ENCODE peak calls at places on chromosomes 12 and 14, in four cellular contexts. H, F, P and Q are unnamed samples.

GRCh38 chr14:36981832-36982528 is 190.4 kb downstream of the SLC25A21 start:
- DNase-seq in F (no peak), P (no peak), H (no peak), Q (no peak)

GRCh38 chr12:106348411-106348810 is 9.1 kb upstream of the POLR3B start:
- DNase-seq in P (no peak), H (no peak), F (no peak), Q (no peak)

GRCh38 chr12:43104524-43104923 is 447.5 kb downstream of the ADAMTS20 start:
- DNase-seq in F (no peak), H (no peak), P (no peak), Q (no peak)

GRCh38 chr12:126616441-126616840 is 1551.2 kb downstream of the AACS start:
- DNase-seq in H (no peak), F (no peak), P (no peak), Q (no peak)

GRCh38 chr12:89225401-89225800 is 126.9 kb downstream of the DUSP6 start:
- DNase-seq in F (no peak), H (no peak), P (no peak), Q (no peak)

GRCh38 chr14:93655078-93655750 is 133.1 kb downstream of the PRIMA1 start:
- DNase-seq in F (peak), P (peak), H (peak), Q (peak)

GRCh38 chr12:76777765-76778216 is 13.9 kb downstream of the ZDHHC17 start:
- DNase-seq in F (no peak), P (no peak), H (peak), Q (peak)

GRCh38 chr12:76398106-76398505 is 49.9 kb upstream of the BBS10 start:
- DNase-seq in H (no peak), P (no peak), F (no peak), Q (no peak)

GRCh38 chr14:36451346-36452065 is 68.5 kb downstream of the NKX2-1 start:
- DNase-seq in H (no peak), F (no peak), P (no peak), Q (no peak)

GRCh38 chr12:1920971-1921370 is 2.5 kb upstream of the CACNA2D4 start:
- DNase-seq in F (no peak), H (peak), P (peak), Q (no peak)

GRCh38 chr12:121657305-121658008 is 12.0 kb downstream of the MORN3 start:
- DNase-seq in P (no peak), F (no peak), H (no peak), Q (no peak)

GRCh38 chr14:63672417-63673180 is 30.9 kb upstream of the WDR89 start:
- DNase-seq in P (no peak), H (no peak), F (no peak), Q (peak)

GRCh38 chr12:116628989-116629388 is 69.8 kb downstream of the MAP1LC3B2 start:
- DNase-seq in F (no peak), P (no peak), H (no peak), Q (no peak)

GRCh38 chr12:1912580-1913376 is 5.7 kb downstream of the CACNA2D4 start:
- DNase-seq in H (peak), F (no peak), P (peak), Q (no peak)

GRCh38 chr12:29893002-29893401 is 109.3 kb upstream of the TMTC1 start:
- DNase-seq in P (no peak), F (no peak), H (no peak), Q (no peak)

GRCh38 chr12:19234991-19235876 is 105.7 kb downstream of the PLEKHA5 start:
- DNase-seq in H (no peak), P (no peak), F (peak), Q (no peak)

GRCh38 chr14:63659726-63660125 is 18.1 kb upstream of the WDR89 start:
- DNase-seq in H (no peak), P (no peak), F (peak), Q (no peak)

GRCh38 chr12:88579941-88580871 is at the start of gene KITLG:
- DNase-seq in P (peak), H (peak), F (peak), Q (no peak)

GRCh38 chr12:15278816-15279658 is 43.3 kb upstream of the PTPRO start:
- DNase-seq in H (no peak), P (peak), F (no peak), Q (no peak)

GRCh38 chr14:23364164-23364571 is 804 bp downstream of the EFS start:
- DNase-seq in H (no peak), F (no peak), P (peak), Q (no peak)

GRCh38 chr12:93042684-93043083 is 113.6 kb upstream of the EEA1 start:
- DNase-seq in P (no peak), H (no peak), F (no peak), Q (no peak)

DNA sequence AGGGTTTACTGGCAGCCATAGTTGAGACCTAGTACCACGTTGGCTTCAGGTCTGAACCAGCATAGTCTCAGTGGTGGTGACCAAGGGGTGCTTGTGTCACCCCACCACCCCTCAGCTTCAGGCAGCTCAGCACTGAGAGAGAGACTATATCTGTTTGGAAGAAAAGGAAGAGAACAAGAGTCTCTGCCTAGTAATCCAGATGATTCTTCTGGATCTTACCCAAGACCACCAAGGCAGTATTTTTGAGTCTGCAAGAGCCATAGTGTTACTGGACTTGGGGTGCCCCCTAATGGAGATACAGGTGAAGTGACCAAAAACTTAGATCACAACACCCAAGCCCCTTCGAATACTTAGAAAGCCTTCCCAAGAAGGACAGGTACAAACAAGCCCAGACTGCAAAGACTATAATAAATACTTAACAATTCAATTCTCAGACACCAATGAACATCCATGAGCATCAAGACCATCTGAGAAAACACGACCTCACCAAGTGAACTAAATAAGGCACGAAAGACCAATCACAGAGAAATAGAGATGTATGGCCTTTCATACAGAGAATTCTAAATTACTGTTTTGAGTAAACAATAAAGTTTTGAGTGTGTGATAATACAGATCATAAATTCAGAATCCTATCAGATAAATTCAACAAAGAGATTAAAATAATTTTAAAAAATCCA is 107.0 kb downstream of the HELB start:
- DNase-seq in P (peak), F (peak), H (peak), Q (no peak)
- TF ChIP-seq NFIC in P (no peak), F (no peak), H (no peak), Q (no peak)

DNA sequence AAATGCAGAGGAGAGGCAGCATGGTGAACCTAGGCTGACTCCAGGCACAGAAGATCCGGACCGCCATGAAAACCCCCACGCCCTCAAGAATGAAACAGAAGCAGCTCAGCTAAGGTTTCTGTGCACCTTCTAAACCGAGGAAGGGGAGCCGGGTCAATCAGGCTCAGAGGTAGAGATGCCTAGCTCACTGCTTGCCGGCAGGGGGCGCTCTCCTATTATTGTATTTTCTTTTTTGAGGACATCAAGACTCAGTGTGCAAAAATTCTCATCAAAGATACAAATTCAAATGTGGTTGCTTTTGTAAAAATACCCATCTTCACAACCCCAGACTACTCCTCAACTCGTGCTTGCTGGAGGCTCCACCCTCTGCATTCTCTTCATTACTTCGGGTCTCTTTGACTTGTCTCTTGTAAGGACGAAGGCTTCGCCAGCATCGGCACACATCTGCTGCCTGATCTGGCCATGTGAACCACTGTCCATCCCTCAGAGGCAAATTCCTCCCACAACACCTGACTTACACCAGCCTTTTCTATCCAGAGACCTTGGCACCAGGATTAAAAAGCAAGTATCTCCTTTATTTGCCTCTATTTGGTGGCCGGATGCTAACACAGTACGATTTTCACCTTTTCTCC is 33.4 kb upstream of the RNASE3 start:
- DNase-seq in P (peak), F (peak), H (peak), Q (no peak)
- TF ChIP-seq NFIC in P (no peak), F (no peak), H (no peak), Q (no peak)

GRCh38 chr12:48810817-48811453 is 7.4 kb upstream of the CACNB3 start:
- DNase-seq in H (no peak), F (peak), P (no peak), Q (no peak)
- TF ChIP-seq NFIC in H (no peak), F (no peak), P (no peak), Q (no peak)

DNA sequence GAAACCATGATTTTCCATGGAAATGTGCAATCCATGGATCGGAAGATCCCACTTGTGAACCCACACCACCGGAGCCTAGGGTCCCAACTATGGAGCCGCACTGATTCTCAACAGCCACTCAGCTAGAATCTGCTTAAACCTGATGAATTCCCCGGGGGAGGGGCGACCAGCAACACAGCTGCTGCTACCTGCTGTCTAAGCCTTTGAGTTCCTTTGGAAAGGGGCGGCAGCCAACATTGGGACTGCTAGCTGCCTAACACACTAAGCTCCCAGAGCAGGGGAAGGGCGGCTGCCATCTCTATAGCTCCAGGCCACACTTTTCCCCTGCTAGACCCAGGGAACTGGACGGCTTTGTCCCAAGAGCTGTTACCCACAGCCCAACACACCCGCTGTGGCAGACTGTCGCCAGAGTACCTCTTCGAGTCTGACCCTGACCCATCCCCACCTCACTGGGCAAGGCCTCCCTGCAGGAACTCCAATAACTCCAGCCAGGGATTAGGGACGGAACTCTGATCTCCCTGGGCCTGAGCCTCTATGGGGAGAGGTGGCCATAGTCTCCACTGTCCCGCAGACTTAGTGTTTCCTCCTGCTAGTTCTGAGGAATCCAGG is 205.8 kb upstream of the SLC16A7 start:
- DNase-seq in P (no peak), F (no peak), H (no peak), Q (no peak)
- TF ChIP-seq NFIC in P (no peak), F (no peak), H (no peak), Q (no peak)

GRCh38 chr12:80861636-80862378 is 75.9 kb downstream of the LIN7A start:
- DNase-seq in P (no peak), H (no peak), F (no peak), Q (no peak)
- TF ChIP-seq NFIC in P (no peak), H (no peak), F (no peak), Q (no peak)